ENCODE peak calls at places on chromosomes 4 and X, in five cellular contexts. T is IMR-90, S is trophoblast cell, E is mesendoderm, B is mesenchymal stem cell. P is an unnamed sample.

GRCh38 chr4:24991015-24991414 is 39.7 kb downstream of the LGI2 start:
- DNase-seq in T (peak), S (no peak), E (no peak), B (peak), P (no peak)

GRCh38 chrX:9282325-9282724 is 182.5 kb upstream of the TBL1X start:
- DNase-seq in T (no peak), S (peak), E (no peak), B (no peak), P (no peak)

GRCh38 chr4:76199664-76200211 is 13.9 kb downstream of the SCARB2 start:
- DNase-seq in T (peak), S (no peak), E (peak), B (peak), P (no peak)

GRCh38 chrX:120768681-120769080 is 107.0 kb downstream of the CT47B1 start:
- DNase-seq in T (peak), S (peak), E (no peak), B (no peak), P (no peak)

GRCh38 chr4:70705856-70706461 is 15.8 kb upstream of the RUFY3 start:
- DNase-seq in T (peak), S (peak), E (no peak), B (no peak), P (no peak)

GRCh38 chr4:181478675-181479074 is 764.5 kb upstream of the TENM3 start:
- DNase-seq in T (no peak), S (no peak), E (no peak), B (no peak), P (no peak)

GRCh38 chrX:23907106-23907495 is 637 bp downstream of the APOO start:
- DNase-seq in T (no peak), S (no peak), E (peak), B (no peak), P (no peak)

GRCh38 chr4:149234798-149235197 is 580.8 kb downstream of the IQCM start:
- DNase-seq in T (no peak), S (no peak), E (no peak), B (no peak), P (no peak)

GRCh38 chr4:65825121-65825520 is 154.8 kb upstream of the EPHA5 start:
- DNase-seq in T (peak), S (no peak), E (no peak), B (peak), P (no peak)

GRCh38 chrX:13197961-13198761 is 121.7 kb downstream of the ATXN3L start:
- DNase-seq in T (no peak), S (peak), E (peak), B (no peak), P (no peak)

GRCh38 chrX:13200398-13200797 is 119.5 kb downstream of the ATXN3L start:
- DNase-seq in T (no peak), S (no peak), E (no peak), B (peak), P (no peak)

GRCh38 chrX:13198762-13199064 is 121.1 kb downstream of the ATXN3L start:
- DNase-seq in T (no peak), S (no peak), E (no peak), B (no peak), P (no peak)

GRCh38 chrX:13203281-13203680 is 116.6 kb downstream of the ATXN3L start:
- DNase-seq in T (no peak), S (no peak), E (no peak), B (no peak), P (no peak)

GRCh38 chrX:13201605-13202219 is 118.1 kb downstream of the ATXN3L start:
- DNase-seq in T (no peak), S (no peak), E (peak), B (no peak), P (no peak)
- H4K8ac ChIP-seq in T (no peak), S (no peak), E (no peak), B (no peak), P (no peak)

GRCh38 chr4:40908297-40908696 is 158.5 kb downstream of the NSUN7 start:
- DNase-seq in T (no peak), S (peak), E (peak), B (no peak), P (no peak)
- H4K8ac ChIP-seq in T (no peak), S (no peak), E (no peak), B (peak), P (no peak)

GRCh38 chr4:173334085-173334890 is at the start of gene HMGB2:
- DNase-seq in T (peak), S (peak), E (peak), B (peak), P (peak)
- H4K8ac ChIP-seq in T (peak), S (peak), E (peak), B (peak), P (peak)

GRCh38 chr4:86935499-86935832 is 655 bp downstream of the AFF1 start:
- DNase-seq in T (no peak), S (no peak), E (no peak), B (no peak), P (peak)
- H4K8ac ChIP-seq in T (peak), S (peak), E (no peak), B (no peak), P (no peak)

GRCh38 chrX:107562482-107562881 is 65.8 kb upstream of the PRPS1 start:
- DNase-seq in T (peak), S (peak), E (peak), B (peak), P (no peak)
- H4K8ac ChIP-seq in T (peak), S (no peak), E (no peak), B (no peak), P (no peak)

P was measured in neuronal stem cell.